ENCODE peak calls at places on chromosomes 4 and X, in six cellular contexts. R, K, C, O, H and A are unnamed samples.

GRCh38 chr4:141646969-141647368 is 10.6 kb downstream of the IL15 start:
- DNase-seq in R (no peak), K (no peak), C (no peak), O (no peak), H (no peak), A (no peak)

GRCh38 chr4:136742330-136742729 is 790.0 kb downstream of the PCDH18 start:
- DNase-seq in R (no peak), K (no peak), C (no peak), O (no peak), H (no peak), A (no peak)

GRCh38 chr4:124803641-124804040 is 91.1 kb upstream of the ANKRD50 start:
- DNase-seq in R (no peak), K (no peak), C (no peak), O (no peak), H (no peak), A (no peak)

GRCh38 chr4:166277406-166277805 is 404.4 kb downstream of the TLL1 start:
- DNase-seq in R (no peak), K (no peak), C (no peak), O (no peak), H (no peak), A (no peak)

GRCh38 chr4:8053688-8054449 is 104.7 kb downstream of the ABLIM2 start:
- DNase-seq in R (no peak), K (no peak), C (no peak), O (no peak), H (no peak), A (no peak)

GRCh38 chr4:20368926-20369325 is 117.2 kb downstream of the SLIT2 start:
- DNase-seq in R (no peak), K (no peak), C (no peak), O (no peak), H (no peak), A (no peak)

GRCh38 chr4:7254736-7255487 is 62.6 kb downstream of the SORCS2 start:
- DNase-seq in R (no peak), K (peak), C (no peak), O (no peak), H (no peak), A (no peak)

GRCh38 chr4:7857238-7857701 is 82.4 kb downstream of the AFAP1 start:
- DNase-seq in R (no peak), K (no peak), C (no peak), O (no peak), H (no peak), A (no peak)

GRCh38 chr4:188822698-188823097 is 683.5 kb downstream of the TRIML1 start:
- DNase-seq in R (no peak), K (no peak), C (no peak), O (peak), H (no peak), A (no peak)

GRCh38 chr4:63922146-63922545 is 487.1 kb downstream of the TECRL start:
- DNase-seq in R (no peak), K (no peak), C (no peak), O (no peak), H (no peak), A (no peak)

GRCh38 chrX:9467751-9468150 is 2.9 kb downstream of the TBL1X start:
- DNase-seq in R (no peak), K (no peak), C (no peak), O (peak), H (no peak), A (no peak)

GRCh38 chrX:81414630-81415029 is 212.7 kb downstream of the SH3BGRL start:
- DNase-seq in R (no peak), K (no peak), C (no peak), O (no peak), H (no peak), A (no peak)

GRCh38 chr4:128974203-128974602 is 119.1 kb downstream of the SCLT1 start:
- DNase-seq in R (no peak), K (no peak), C (no peak), O (no peak), H (peak), A (peak)

GRCh38 chr4:184444953-184445309 is 29.4 kb downstream of the IRF2 start:
- DNase-seq in R (no peak), K (no peak), C (peak), O (no peak), H (no peak), A (no peak)

GRCh38 chr4:65670331-65671031 is at the start of gene EPHA5:
- DNase-seq in R (peak), K (peak), C (no peak), O (peak), H (peak), A (peak)

GRCh38 chr4:153519677-153520076 is 53.5 kb downstream of the TMEM131L start:
- DNase-seq in R (no peak), K (no peak), C (no peak), O (no peak), H (no peak), A (no peak)

GRCh38 chr4:138182838-138183426 is 59.2 kb downstream of the SLC7A11 start:
- DNase-seq in R (no peak), K (no peak), C (no peak), O (peak), H (peak), A (no peak)

GRCh38 chrX:12210921-12211320 is 72.6 kb downstream of the FRMPD4 start:
- DNase-seq in R (no peak), K (no peak), C (no peak), O (no peak), H (no peak), A (no peak)

GRCh38 chr4:10175626-10176025 is 59.0 kb upstream of the WDR1 start:
- DNase-seq in R (no peak), K (no peak), C (no peak), O (no peak), H (no peak), A (no peak)

GRCh38 chr4:121741751-121742150 is 23.2 kb downstream of the SMIM43 start:
- DNase-seq in R (no peak), K (no peak), C (no peak), O (no peak), H (no peak), A (no peak)

GRCh38 chr4:122243785-122244184 is 91.7 kb downstream of the BLTP1 start:
- DNase-seq in R (no peak), K (no peak), C (no peak), O (no peak), H (no peak), A (no peak)

GRCh38 chr4:159283697-159284492 is 181.0 kb downstream of the RAPGEF2 start:
- DNase-seq in R (no peak), K (no peak), C (no peak), O (peak), H (no peak), A (no peak)